ENCODE peak calls at places on chromosome 18, in five cellular contexts. One of them, this sample, is unnamed.

GRCh38 chr18:10259075-10259474 is 195.4 kb upstream of the APCDD1 start:
- DNase-seq in gastrocnemius medialis: no peak
- DNase-seq in IMR-90: no peak
- DNase-seq in T-helper 1 cell: no peak
- DNase-seq in RWPE1: no peak
- DNase-seq in this sample: no peak

GRCh38 chr18:41940506-41941215 is 14.4 kb upstream of the PIK3C3 start:
- DNase-seq in T-helper 1 cell: no peak
- DNase-seq in IMR-90: peak; percentile 97
- DNase-seq in gastrocnemius medialis: no peak
- DNase-seq in RWPE1: no peak
- DNase-seq in this sample: peak; percentile 92

GRCh38 chr18:72444756-72445155 is 99.4 kb downstream of the CBLN2 start:
- DNase-seq in IMR-90: no peak
- DNase-seq in T-helper 1 cell: no peak
- DNase-seq in RWPE1: no peak
- DNase-seq in gastrocnemius medialis: no peak
- DNase-seq in this sample: no peak

GRCh38 chr18:28124239-28125029 is 52.5 kb downstream of the CDH2 start:
- DNase-seq in gastrocnemius medialis: no peak
- DNase-seq in RWPE1: no peak
- DNase-seq in T-helper 1 cell: no peak
- DNase-seq in IMR-90: no peak
- DNase-seq in this sample: no peak

GRCh38 chr18:9434240-9434701 is 41.0 kb upstream of the RALBP1 start:
- DNase-seq in RWPE1: no peak
- DNase-seq in IMR-90: no peak
- DNase-seq in T-helper 1 cell: no peak
- DNase-seq in gastrocnemius medialis: no peak
- DNase-seq in this sample: no peak

GRCh38 chr18:2903006-2903405 is 56.2 kb downstream of the EMILIN2 start:
- DNase-seq in T-helper 1 cell: no peak
- DNase-seq in IMR-90: peak; percentile 61
- DNase-seq in RWPE1: peak; percentile 66
- DNase-seq in gastrocnemius medialis: peak; percentile 29
- DNase-seq in this sample: peak; percentile 32

GRCh38 chr18:56639094-56639361 is 636 bp upstream of the TXNL1 start:
- DNase-seq in gastrocnemius medialis: no peak
- DNase-seq in T-helper 1 cell: no peak
- DNase-seq in IMR-90: no peak
- DNase-seq in RWPE1: no peak
- DNase-seq in this sample: no peak

GRCh38 chr18:54734059-54734458 is 94.2 kb upstream of the RAB27B start:
- DNase-seq in T-helper 1 cell: no peak
- DNase-seq in RWPE1: peak; percentile 44
- DNase-seq in IMR-90: peak; percentile 96
- DNase-seq in gastrocnemius medialis: no peak
- DNase-seq in this sample: peak; percentile 97

GRCh38 chr18:408367-408766 is 92.1 kb downstream of the COLEC12 start:
- DNase-seq in T-helper 1 cell: no peak
- DNase-seq in gastrocnemius medialis: no peak
- DNase-seq in RWPE1: no peak
- DNase-seq in IMR-90: no peak
- DNase-seq in this sample: no peak

GRCh38 chr18:45957100-45957499 is 10.0 kb downstream of the EPG5 start:
- DNase-seq in T-helper 1 cell: no peak
- DNase-seq in RWPE1: no peak
- DNase-seq in gastrocnemius medialis: no peak
- DNase-seq in IMR-90: peak; percentile 82
- DNase-seq in this sample: no peak

GRCh38 chr18:5546660-5547059 is 2.9 kb upstream of the EPB41L3 start:
- DNase-seq in IMR-90: peak; percentile 62
- DNase-seq in RWPE1: no peak
- DNase-seq in gastrocnemius medialis: no peak
- DNase-seq in T-helper 1 cell: no peak
- DNase-seq in this sample: no peak

GRCh38 chr18:3251963-3252277 is 4.3 kb downstream of the MYL12A start:
- DNase-seq in RWPE1: no peak
- DNase-seq in gastrocnemius medialis: no peak
- DNase-seq in T-helper 1 cell: no peak
- DNase-seq in IMR-90: peak; percentile 37
- DNase-seq in this sample: peak; percentile 31

GRCh38 chr18:52426041-52426440 is 86.0 kb downstream of the DCC start:
- DNase-seq in T-helper 1 cell: no peak
- DNase-seq in IMR-90: no peak
- DNase-seq in RWPE1: no peak
- DNase-seq in gastrocnemius medialis: no peak
- DNase-seq in this sample: no peak

GRCh38 chr18:60019463-60019840 is 119.7 kb downstream of the PMAIP1 start:
- DNase-seq in gastrocnemius medialis: no peak
- DNase-seq in RWPE1: peak; percentile 11
- DNase-seq in T-helper 1 cell: no peak
- DNase-seq in IMR-90: peak; percentile 87
- DNase-seq in this sample: peak; percentile 91

GRCh38 chr18:49892148-49892924 is 79.0 kb upstream of the ACAA2 start:
- DNase-seq in gastrocnemius medialis: no peak
- DNase-seq in IMR-90: peak; percentile 20
- DNase-seq in T-helper 1 cell: no peak
- DNase-seq in RWPE1: peak; percentile 4
- DNase-seq in this sample: peak; percentile 55

GRCh38 chr18:48842259-48843061 is 108.3 kb downstream of the SMAD7 start:
- DNase-seq in T-helper 1 cell: peak; percentile 25
- DNase-seq in IMR-90: no peak
- DNase-seq in gastrocnemius medialis: no peak
- DNase-seq in RWPE1: no peak
- DNase-seq in this sample: peak; percentile 75

GRCh38 chr18:67600181-67600631 is 83.7 kb upstream of the DSEL start:
- DNase-seq in RWPE1: peak; percentile 23
- DNase-seq in IMR-90: peak; percentile 91
- DNase-seq in gastrocnemius medialis: no peak
- DNase-seq in T-helper 1 cell: no peak
- DNase-seq in this sample: peak; percentile 81

GRCh38 chr18:45689386-45689785 is 34.6 kb upstream of the SLC14A1 start:
- DNase-seq in RWPE1: no peak
- DNase-seq in gastrocnemius medialis: no peak
- DNase-seq in IMR-90: no peak
- DNase-seq in T-helper 1 cell: no peak
- DNase-seq in this sample: no peak

GRCh38 chr18:46418657-46419260 is 238.3 kb downstream of the LOXHD1 start:
- DNase-seq in T-helper 1 cell: no peak
- DNase-seq in RWPE1: no peak
- DNase-seq in IMR-90: no peak
- DNase-seq in gastrocnemius medialis: peak; percentile 79
- DNase-seq in this sample: no peak

GRCh38 chr18:8966819-8967218 is 135.7 kb upstream of the NDUFV2 start:
- DNase-seq in RWPE1: no peak
- DNase-seq in IMR-90: no peak
- DNase-seq in T-helper 1 cell: no peak
- DNase-seq in gastrocnemius medialis: no peak
- DNase-seq in this sample: no peak

GRCh38 chr18:3457261-3457724 is 7.3 kb downstream of the TGIF1 start:
- DNase-seq in IMR-90: no peak
- DNase-seq in T-helper 1 cell: no peak
- DNase-seq in RWPE1: no peak
- DNase-seq in gastrocnemius medialis: no peak
- DNase-seq in this sample: no peak

GRCh38 chr18:57775937-57776336 is 27.2 kb downstream of the ATP8B1 start:
- DNase-seq in IMR-90: peak; percentile 53
- DNase-seq in gastrocnemius medialis: no peak
- DNase-seq in RWPE1: peak; percentile 66
- DNase-seq in T-helper 1 cell: no peak
- DNase-seq in this sample: no peak

GRCh38 chr18:47150824-47151366 is 595 bp upstream of the HDHD2 start:
- DNase-seq in RWPE1: no peak
- DNase-seq in IMR-90: no peak
- DNase-seq in gastrocnemius medialis: no peak
- DNase-seq in T-helper 1 cell: no peak
- DNase-seq in this sample: no peak

GRCh38 chr18:73768043-73768442 is 379.6 kb downstream of the FBXO15 start:
- DNase-seq in RWPE1: no peak
- DNase-seq in gastrocnemius medialis: no peak
- DNase-seq in T-helper 1 cell: no peak
- DNase-seq in IMR-90: no peak
- DNase-seq in this sample: no peak

GRCh38 chr18:741931-742512 is 29.6 kb upstream of the ENOSF1 start:
- DNase-seq in T-helper 1 cell: no peak
- DNase-seq in gastrocnemius medialis: no peak
- DNase-seq in RWPE1: peak; percentile 53
- DNase-seq in IMR-90: peak; percentile 63
- DNase-seq in this sample: peak; percentile 63

GRCh38 chr18:80175451-80176235 is 66.6 kb downstream of the ADNP2 start:
- DNase-seq in gastrocnemius medialis: no peak
- DNase-seq in RWPE1: no peak
- DNase-seq in T-helper 1 cell: peak; percentile 26
- DNase-seq in IMR-90: no peak
- DNase-seq in this sample: no peak

GRCh38 chr18:69725855-69726508 is 221.7 kb downstream of the CD226 start:
- DNase-seq in RWPE1: no peak
- DNase-seq in gastrocnemius medialis: no peak
- DNase-seq in T-helper 1 cell: no peak
- DNase-seq in IMR-90: no peak
- DNase-seq in this sample: peak; percentile 3

GRCh38 chr18:2655153-2655953 is at the start of gene SMCHD1:
- DNase-seq in gastrocnemius medialis: peak; percentile 76
- DNase-seq in IMR-90: peak; percentile 78
- DNase-seq in T-helper 1 cell: peak; percentile 82
- DNase-seq in RWPE1: peak; percentile 81
- DNase-seq in this sample: peak; percentile 83

GRCh38 chr18:9356969-9357368 is 22.4 kb downstream of the TWSG1 start:
- DNase-seq in RWPE1: no peak
- DNase-seq in gastrocnemius medialis: no peak
- DNase-seq in IMR-90: no peak
- DNase-seq in T-helper 1 cell: no peak
- DNase-seq in this sample: no peak

This sample was measured in mesenchymal stem cell.